ENCODE peak calls at places on chromosomes 4 and X, in seven cellular contexts. A, X, Y, I, O, S and H are unnamed samples.
A peak's percentile ranks its signal among the peaks of the same experiment; 100 is the strongest.

GRCh38 chr4:37243722-37244582 is 591 bp upstream of the NWD2 start:
- DNase-seq in A (peak; percentile 12), X (no peak), Y (peak; percentile 32), I (no peak), O (no peak), S (no peak), H (no peak)

GRCh38 chrX:94288325-94288724 is 614.3 kb downstream of the FAM133A start:
- DNase-seq in A (no peak), X (no peak), Y (no peak), I (no peak), O (no peak), S (peak; percentile 40), H (no peak)

GRCh38 chr4:141768954-141769353 is 132.6 kb downstream of the IL15 start:
- DNase-seq in A (no peak), X (no peak), Y (no peak), I (no peak), O (no peak), S (no peak), H (no peak)

GRCh38 chr4:45347056-45347455 is 620.7 kb upstream of the GNPDA2 start:
- DNase-seq in A (no peak), X (no peak), Y (no peak), I (no peak), O (no peak), S (no peak), H (no peak)

GRCh38 chrX:43707812-43708548 is 51.9 kb downstream of the MAOA start:
- DNase-seq in A (peak; percentile 88), X (no peak), Y (peak; percentile 77), I (no peak), O (no peak), S (no peak), H (no peak)

GRCh38 chr4:47531241-47531953 is 46.3 kb downstream of the ATP10D start:
- DNase-seq in A (peak; percentile 41), X (no peak), Y (peak; percentile 34), I (no peak), O (peak; percentile 71), S (no peak), H (peak; percentile 73)

GRCh38 chrX:1265061-1265460 is 3.6 kb upstream of the CSF2RA start:
- DNase-seq in A (no peak), X (no peak), Y (no peak), I (no peak), O (no peak), S (no peak), H (no peak)

GRCh38 chrX:9532349-9532748 is 67.5 kb downstream of the TBL1X start:
- DNase-seq in A (no peak), X (no peak), Y (no peak), I (no peak), O (no peak), S (no peak), H (no peak)

GRCh38 chr4:135382280-135382679 is 1180.7 kb upstream of the PABPC4L start:
- DNase-seq in A (no peak), X (no peak), Y (no peak), I (no peak), O (no peak), S (no peak), H (no peak)

GRCh38 chrX:71618303-71618721 is at the start of gene CXCR3:
- DNase-seq in A (peak; percentile 52), X (no peak), Y (no peak), I (no peak), O (peak; percentile 71), S (no peak), H (peak; percentile 44)

GRCh38 chrX:24426340-24426913 is 38.7 kb upstream of the PDK3 start:
- DNase-seq in A (no peak), X (no peak), Y (no peak), I (no peak), O (no peak), S (peak; percentile 64), H (peak; percentile 23)

GRCh38 chr4:188986271-188986689 is 847.0 kb downstream of the TRIML1 start:
- DNase-seq in A (no peak), X (no peak), Y (no peak), I (no peak), O (no peak), S (no peak), H (no peak)

GRCh38 chr4:48796927-48797679 is 17.0 kb upstream of the FRYL start:
- DNase-seq in A (no peak), X (no peak), Y (peak; percentile 34), I (no peak), O (no peak), S (no peak), H (no peak)

GRCh38 chr4:170990989-170991589 is 822.1 kb upstream of the GALNTL6 start:
- DNase-seq in A (no peak), X (no peak), Y (no peak), I (no peak), O (no peak), S (peak; percentile 68), H (no peak)

GRCh38 chr4:17816142-17816541 is 5.4 kb downstream of the NCAPG start:
- DNase-seq in A (no peak), X (no peak), Y (no peak), I (no peak), O (no peak), S (no peak), H (no peak)

GRCh38 chrX:22795680-22796079 is 204.1 kb upstream of the DDX53 start:
- DNase-seq in A (no peak), X (no peak), Y (no peak), I (no peak), O (no peak), S (no peak), H (no peak)

GRCh38 chrX:23820235-23820782 is 37.3 kb downstream of the SAT1 start:
- DNase-seq in A (no peak), X (no peak), Y (no peak), I (no peak), O (no peak), S (no peak), H (no peak)

GRCh38 chr4:53307819-53308773 is 57.8 kb downstream of the SCFD2 start:
- DNase-seq in A (no peak), X (no peak), Y (no peak), I (no peak), O (no peak), S (no peak), H (no peak)

GRCh38 chr4:92497141-92497540 is 193.4 kb downstream of the GRID2 start:
- DNase-seq in A (no peak), X (no peak), Y (no peak), I (no peak), O (no peak), S (no peak), H (no peak)

GRCh38 chr4:4427478-4427870 is 40.6 kb downstream of the NSG1 start:
- DNase-seq in A (no peak), X (no peak), Y (no peak), I (no peak), O (no peak), S (no peak), H (no peak)

GRCh38 chrX:74450803-74451449 is 29.6 kb downstream of the SLC16A2 start:
- DNase-seq in A (no peak), X (no peak), Y (no peak), I (no peak), O (no peak), S (no peak), H (no peak)

GRCh38 chr4:58061967-58062366 is 951.8 kb upstream of the IGFBP7 start:
- DNase-seq in A (no peak), X (no peak), Y (no peak), I (no peak), O (no peak), S (no peak), H (no peak)

GRCh38 chr4:22897520-22898108 is 204.9 kb downstream of the GBA3 start:
- DNase-seq in A (peak; percentile 35), X (no peak), Y (no peak), I (no peak), O (no peak), S (peak; percentile 62), H (peak; percentile 16)

GRCh38 chr4:138911903-138912713 is 103.5 kb upstream of the NOCT start:
- DNase-seq in A (peak; percentile 47), X (no peak), Y (peak; percentile 50), I (peak; percentile 71), O (no peak), S (no peak), H (no peak)

GRCh38 chr4:38136604-38137003 is 176.4 kb downstream of the PTTG2 start:
- DNase-seq in A (no peak), X (no peak), Y (no peak), I (no peak), O (no peak), S (no peak), H (no peak)

GRCh38 chr4:14915018-14915417 is 87.3 kb upstream of the CPEB2 start:
- DNase-seq in A (no peak), X (no peak), Y (no peak), I (no peak), O (no peak), S (no peak), H (no peak)

GRCh38 chrX:108307408-108308085 is 130.7 kb downstream of the COL4A6 start:
- DNase-seq in A (no peak), X (peak; percentile 71), Y (no peak), I (peak; percentile 41), O (no peak), S (no peak), H (no peak)
- H3K27ac ChIP-seq in A (no peak overlapping the region), X (no peak overlapping the region), Y (no peak overlapping the region), I (no peak overlapping the region), O (no peak overlapping the region), S (no peak overlapping the region), H (no peak overlapping the region)

GRCh38 chrX:49019599-49020249 is 17.7 kb upstream of the GRIPAP1 start:
- DNase-seq in A (no peak), X (no peak), Y (no peak), I (no peak), O (no peak), S (no peak), H (no peak)

GRCh38 chrX:49019050-49019449 is 17.0 kb upstream of the GRIPAP1 start:
- DNase-seq in A (no peak), X (no peak), Y (no peak), I (no peak), O (no peak), S (no peak), H (no peak)
- H3K4me1 ChIP-seq in A (no peaks in the 10 kb centered on the region), X (no peaks in the 10 kb centered on the region), Y (no peaks in the 10 kb centered on the region), I (no peaks in the 10 kb centered on the region), O (no peaks in the 10 kb centered on the region), S (no peaks in the 10 kb centered on the region), H (no peaks in the 10 kb centered on the region)

GRCh38 chrX:12240491-12240890 is 102.2 kb downstream of the FRMPD4 start:
- DNase-seq in A (no peak), X (no peak), Y (no peak), I (no peak), O (no peak), S (no peak), H (no peak)
- H3K27me3 ChIP-seq in A (no peaks in the 10 kb centered on the region), X (no peaks in the 10 kb centered on the region), Y (no peaks in the 10 kb centered on the region), I (no peaks in the 10 kb centered on the region), O (no peaks in the 10 kb centered on the region), S (no peaks in the 10 kb centered on the region), H (no peaks in the 10 kb centered on the region)

DNA sequence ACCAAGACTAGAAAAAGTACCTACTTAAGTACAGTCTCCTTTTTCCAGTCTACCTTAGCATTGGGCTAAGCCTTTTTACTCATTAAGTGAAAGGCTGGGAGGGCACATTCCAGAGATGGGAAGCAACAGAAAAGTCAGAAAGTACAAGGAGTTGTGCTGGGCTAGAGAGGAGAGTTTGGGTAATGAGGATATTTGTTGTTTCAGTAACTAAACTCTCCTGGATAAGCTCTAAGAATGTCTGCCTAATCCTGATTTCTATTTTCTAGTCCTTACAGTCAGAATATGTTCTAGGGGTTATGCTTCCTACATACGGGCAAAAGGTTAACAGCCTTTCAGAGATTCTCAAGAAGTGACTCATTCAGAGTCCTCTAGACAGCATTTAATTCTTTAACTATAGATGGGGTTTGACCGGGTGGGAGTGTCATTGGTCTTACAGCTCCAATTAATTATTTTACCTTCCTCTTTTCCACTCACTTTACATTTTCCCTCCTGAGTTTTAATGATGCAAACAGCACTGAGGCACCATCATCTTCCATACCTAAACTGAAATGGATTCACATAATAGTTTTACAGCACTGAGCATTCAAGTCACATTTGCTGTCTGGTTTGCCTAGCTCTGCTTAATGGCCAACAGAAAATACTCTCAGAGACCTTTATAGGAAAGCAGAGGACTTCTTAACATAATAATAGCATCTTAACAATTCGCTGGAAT is 42.9 kb downstream of the USP26 start:
- DNase-seq in A (no peak), X (no peak), Y (no peak), I (no peak), O (no peak), S (no peak), H (no peak)
- H3K27ac ChIP-seq in A (no peak overlapping the region), X (no peak overlapping the region), Y (no peak overlapping the region), I (no peak overlapping the region), O (no peak overlapping the region), S (no peak overlapping the region), H (no peak overlapping the region)